ENCODE peak calls at places on chromosomes 3 and 15, in four cellular contexts. One of them, this sample, is unnamed.

GRCh38 chr3:146503459-146504202 is 34.3 kb upstream of the PLSCR2 start:
- DNase-seq in HCT116: peak
- DNase-seq in HepG2: peak
- DNase-seq in K562: no peak
- DNase-seq in this sample: peak

GRCh38 chr3:157531301-157531660 is 28.1 kb upstream of the VEPH1 start:
- DNase-seq in HCT116: no peak
- DNase-seq in HepG2: no peak
- DNase-seq in K562: no peak
- DNase-seq in this sample: no peak

GRCh38 chr3:135905058-135905724 is 60.3 kb upstream of the PPP2R3A start:
- DNase-seq in HCT116: no peak
- DNase-seq in HepG2: no peak
- DNase-seq in K562: no peak
- DNase-seq in this sample: no peak

GRCh38 chr3:15303728-15304127 is 28.7 kb downstream of the SH3BP5 start:
- DNase-seq in HCT116: no peak
- DNase-seq in HepG2: no peak
- DNase-seq in K562: no peak
- DNase-seq in this sample: no peak

GRCh38 chr15:51735611-51736010 is 1.8 kb downstream of the LYSMD2 start:
- DNase-seq in HCT116: no peak
- DNase-seq in HepG2: no peak
- DNase-seq in K562: no peak
- DNase-seq in this sample: no peak

GRCh38 chr3:190848891-190849290 is 13.6 kb downstream of the GMNC start:
- DNase-seq in HCT116: no peak
- DNase-seq in HepG2: no peak
- DNase-seq in K562: no peak
- DNase-seq in this sample: no peak

GRCh38 chr3:152385761-152386160 is 117.0 kb downstream of the MBNL1 start:
- DNase-seq in HCT116: no peak
- DNase-seq in HepG2: peak
- DNase-seq in K562: no peak
- DNase-seq in this sample: no peak

GRCh38 chr3:4752201-4753072 is 226.8 kb upstream of the BHLHE40 start:
- DNase-seq in HCT116: no peak
- DNase-seq in HepG2: peak
- DNase-seq in K562: peak
- DNase-seq in this sample: no peak

GRCh38 chr3:173214576-173214975 is 73.5 kb upstream of the SPATA16 start:
- DNase-seq in HCT116: no peak
- DNase-seq in HepG2: no peak
- DNase-seq in K562: no peak
- DNase-seq in this sample: no peak

GRCh38 chr15:70348581-70349344 is 251.0 kb upstream of the TLE3 start:
- DNase-seq in HCT116: no peak
- DNase-seq in HepG2: no peak
- DNase-seq in K562: no peak
- DNase-seq in this sample: no peak
- H3K4me3 ChIP-seq in HCT116: no peak
- H3K4me3 ChIP-seq in HepG2: no peak
- H3K4me3 ChIP-seq in K562: no peak
- H3K4me3 ChIP-seq in this sample: no peak

DNA sequence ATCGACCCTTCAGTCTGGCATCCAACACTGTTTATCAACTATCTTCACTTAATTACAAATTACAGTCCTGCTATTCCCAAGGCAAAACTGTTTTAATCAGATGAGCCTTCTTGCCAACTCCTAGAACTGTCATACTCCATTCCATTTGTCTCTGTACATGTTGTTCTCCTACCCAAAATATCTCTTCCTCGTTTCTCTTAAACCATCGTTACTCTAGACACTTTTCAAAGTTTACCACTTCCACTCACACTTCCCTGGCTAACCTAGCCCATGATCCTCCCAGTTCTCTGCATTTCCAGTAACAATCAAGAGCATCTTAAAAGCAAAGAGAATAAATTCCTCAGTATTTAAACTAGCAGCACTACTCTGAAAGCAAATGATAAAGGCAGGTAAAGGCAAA is 19.9 kb downstream of the ZNF106 start:
- DNase-seq in HCT116: no peak
- DNase-seq in HepG2: no peak
- DNase-seq in K562: no peak
- DNase-seq in this sample: no peak
- H3K27ac ChIP-seq in HCT116: no peak
- H3K27ac ChIP-seq in HepG2: no peak
- H3K27ac ChIP-seq in K562: no peak
- H3K27ac ChIP-seq in this sample: no peak

GRCh38 chr3:50298836-50299637 is at the start of the genes HYAL3 and NAA80:
- DNase-seq in HCT116: peak
- DNase-seq in HepG2: no peak
- DNase-seq in K562: peak
- DNase-seq in this sample: peak

GRCh38 chr3:50297896-50298725 is 1.1 kb downstream of the HYAL3 start:
- DNase-seq in HCT116: no peak
- DNase-seq in HepG2: no peak
- DNase-seq in K562: peak
- DNase-seq in this sample: no peak

GRCh38 chr3:50300681-50301254 is 1.6 kb upstream of the HYAL3 start:
- DNase-seq in HCT116: no peak
- DNase-seq in HepG2: no peak
- DNase-seq in K562: no peak
- DNase-seq in this sample: no peak

GRCh38 chr3:50299638-50299928 is 378 bp upstream of the HYAL3 start:
- DNase-seq in HCT116: no peak
- DNase-seq in HepG2: peak
- DNase-seq in K562: no peak
- DNase-seq in this sample: no peak

GRCh38 chr3:50299929-50300680 is 900 bp upstream of the HYAL3 start:
- DNase-seq in HCT116: no peak
- DNase-seq in HepG2: no peak
- DNase-seq in K562: peak
- DNase-seq in this sample: no peak
- TF ChIP-seq TCF7L2 in HCT116: no peak
- TF ChIP-seq TCF7L2 in HepG2: no peak
- TF ChIP-seq TCF7L2 in K562: no peak
- TF ChIP-seq TCF7L2 in this sample: no peak

DNA sequence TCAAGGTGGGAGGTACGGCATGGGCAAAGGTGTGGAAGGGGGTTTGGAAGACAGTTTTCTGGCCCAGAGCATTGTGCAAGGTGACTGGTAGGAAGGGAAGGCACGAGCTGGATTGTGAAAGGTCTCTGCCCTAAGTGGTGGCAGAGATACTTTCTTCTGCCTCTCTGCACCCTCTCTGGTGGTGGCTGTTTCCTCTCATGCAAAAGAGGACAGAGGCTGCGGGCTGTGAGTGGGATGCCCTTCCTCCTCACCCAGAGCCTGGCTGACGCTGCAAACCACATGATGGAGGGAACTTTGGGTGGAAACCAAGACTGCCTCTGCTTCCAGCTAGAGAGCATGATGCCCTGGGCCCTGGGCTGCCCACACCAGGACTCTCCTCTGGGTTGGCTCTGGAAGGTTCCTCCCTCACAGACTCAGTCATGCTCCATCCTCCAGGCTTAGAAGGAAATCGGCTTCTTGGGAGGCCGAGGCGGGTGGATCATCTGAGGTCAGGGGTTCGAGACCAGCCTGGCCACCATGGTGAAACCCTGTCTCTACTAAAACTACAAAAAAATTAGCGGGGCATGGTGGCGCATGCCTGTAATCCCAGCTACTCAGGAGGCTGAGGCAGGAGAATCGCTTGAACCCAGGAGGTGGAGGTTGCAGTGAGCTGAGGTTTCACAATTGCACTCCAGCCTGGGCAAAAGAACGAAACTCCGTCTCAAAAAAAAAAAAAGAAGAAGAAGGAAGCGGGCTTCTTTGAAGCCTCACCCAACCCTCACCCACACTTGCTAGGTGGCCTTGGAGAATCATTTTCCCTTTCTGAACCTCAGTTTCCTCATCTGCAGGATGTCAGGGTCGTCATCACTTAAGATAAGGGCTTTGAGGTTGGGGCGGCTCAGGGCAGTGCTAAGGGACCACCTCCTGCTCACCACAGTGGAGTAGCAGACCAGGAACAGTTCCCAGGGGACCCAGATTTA is 8.3 kb downstream of the PSTPIP1 start:
- DNase-seq in HCT116: no peak
- DNase-seq in HepG2: no peak
- DNase-seq in K562: no peak
- DNase-seq in this sample: no peak
- H3K4me3 ChIP-seq in HCT116: no peak
- H3K4me3 ChIP-seq in HepG2: no peak
- H3K4me3 ChIP-seq in K562: no peak
- H3K4me3 ChIP-seq in this sample: no peak

GRCh38 chr3:194206375-194206774 is 70.4 kb downstream of the HES1 start:
- DNase-seq in HCT116: no peak
- DNase-seq in HepG2: no peak
- DNase-seq in K562: no peak
- DNase-seq in this sample: no peak
- H3K27ac ChIP-seq in HCT116: no peak
- H3K27ac ChIP-seq in HepG2: no peak
- H3K27ac ChIP-seq in K562: peak
- H3K27ac ChIP-seq in this sample: no peak

DNA sequence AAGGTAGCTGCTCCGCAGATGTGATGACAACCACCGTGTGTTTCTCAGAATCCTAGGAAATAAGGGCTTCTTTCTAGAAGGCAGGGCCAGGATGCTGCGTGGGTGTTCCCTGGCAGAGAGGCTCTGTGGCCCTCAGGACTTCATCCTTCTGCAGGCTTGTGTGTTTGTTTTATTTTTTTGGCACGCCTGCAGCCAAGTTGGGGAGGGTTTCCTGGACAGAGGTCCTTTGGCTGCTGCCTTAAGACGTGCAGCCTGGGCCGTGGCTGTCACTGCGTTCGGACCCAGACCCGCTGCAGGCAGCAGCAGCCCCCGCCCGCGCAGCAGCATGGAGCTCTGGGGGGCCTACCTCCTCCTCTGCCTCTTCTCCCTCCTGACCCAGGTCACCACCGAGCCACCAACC is at the start of gene CLEC3B:
- DNase-seq in HCT116: no peak
- DNase-seq in HepG2: no peak
- DNase-seq in K562: no peak
- DNase-seq in this sample: no peak
- TF ChIP-seq TCF7L2 in HCT116: no peak
- TF ChIP-seq TCF7L2 in HepG2: no peak
- TF ChIP-seq TCF7L2 in K562: no peak
- TF ChIP-seq TCF7L2 in this sample: no peak

GRCh38 chr15:40338041-40338657 is 2.6 kb downstream of the CCDC9B start:
- DNase-seq in HCT116: peak
- DNase-seq in HepG2: peak
- DNase-seq in K562: peak
- DNase-seq in this sample: no peak
- H3K4me3 ChIP-seq in HCT116: no peak
- H3K4me3 ChIP-seq in HepG2: no peak
- H3K4me3 ChIP-seq in K562: no peak
- H3K4me3 ChIP-seq in this sample: no peak

DNA sequence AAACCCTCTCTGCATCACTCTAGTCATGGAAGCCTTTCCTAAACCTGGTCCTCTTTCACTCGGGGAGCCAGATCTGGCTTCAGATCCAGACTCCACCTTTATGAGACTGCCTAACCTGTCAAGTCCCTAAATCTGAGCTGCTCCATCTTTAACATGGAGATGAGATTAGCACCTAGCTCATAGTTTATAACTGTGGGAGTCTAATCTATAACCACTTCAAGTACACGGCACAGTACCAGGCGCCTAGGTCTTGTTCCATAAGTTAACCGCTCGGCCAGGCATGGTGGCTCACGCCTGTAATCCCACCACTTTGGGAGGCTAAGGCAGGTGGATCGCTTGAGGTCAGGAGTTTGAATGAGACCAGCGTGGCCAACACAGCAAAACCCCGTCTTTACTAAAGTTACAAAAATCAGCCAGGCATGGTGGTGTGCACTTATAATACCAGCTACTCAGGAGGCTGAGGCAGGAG is 30.3 kb downstream of the TPM1 start:
- DNase-seq in HCT116: no peak
- DNase-seq in HepG2: no peak
- DNase-seq in K562: no peak
- DNase-seq in this sample: no peak
- H3K27ac ChIP-seq in HCT116: no peak
- H3K27ac ChIP-seq in HepG2: no peak
- H3K27ac ChIP-seq in K562: no peak
- H3K27ac ChIP-seq in this sample: no peak

DNA sequence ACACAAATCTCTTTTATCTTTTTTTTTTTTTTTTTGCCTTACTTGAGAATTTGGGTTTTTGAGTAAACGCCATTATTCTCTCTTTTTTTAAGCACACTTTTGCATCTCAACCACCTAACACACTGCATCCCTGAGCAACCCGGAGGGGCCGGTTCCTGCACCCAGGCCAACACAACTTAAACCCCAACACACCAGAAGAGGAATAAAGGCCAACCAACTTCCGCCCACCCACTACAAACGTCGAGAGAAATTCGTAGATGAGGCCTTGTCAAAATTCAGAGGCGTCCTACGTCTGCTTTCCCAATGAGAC is 389 bp upstream of the CCNB2 start:
- DNase-seq in HCT116: no peak
- DNase-seq in HepG2: no peak
- DNase-seq in K562: no peak
- DNase-seq in this sample: no peak
- TF ChIP-seq TCF7L2 in HCT116: no peak
- TF ChIP-seq TCF7L2 in HepG2: no peak
- TF ChIP-seq TCF7L2 in K562: no peak
- TF ChIP-seq TCF7L2 in this sample: no peak